ENCODE peak calls at places on chromosomes 13 and 19, in ten cellular contexts. S is OCI-LY7, M is MM.1S, H is PC-3, W is hepatocyte, T is SK-N-SH, Y is GM23338, U is HCT116, O is PC-9, G is Karpas-422. D is an unnamed sample.
A peak's percentile ranks its signal among the peaks of the same experiment; 100 is the strongest.

GRCh38 chr19:55927991-55928390 is 4.1 kb downstream of the NLRP13 start:
- DNase-seq in S (no peak), M (no peak), H (no peak), W (no peak), T (no peak), Y (no peak), U (no peak), O (no peak), G (no peak), D (no peak)

GRCh38 chr13:52806029-52806428 is 42.4 kb downstream of the PCDH8 start:
- DNase-seq in S (no peak), M (no peak), H (no peak), W (no peak), T (no peak), Y (no peak), U (no peak), O (no peak), G (no peak), D (no peak)

GRCh38 chr13:49652691-49653305 is 24.5 kb downstream of the ARL11 start:
- DNase-seq in S (peak; percentile 63), M (no peak), H (peak; percentile 63), W (peak; percentile 49), T (peak; percentile 76), Y (peak; percentile 85), U (peak; percentile 26), O (peak; percentile 57), G (peak; percentile 78), D (peak; percentile 50)

GRCh38 chr19:32870981-32871451 is 1.4 kb upstream of the SLC7A9 start:
- DNase-seq in S (no peak), M (no peak), H (no peak), W (no peak), T (no peak), Y (no peak), U (no peak), O (no peak), G (no peak), D (no peak)

GRCh38 chr19:29323046-29323971 is 110.4 kb upstream of the UQCRFS1 start:
- DNase-seq in S (no peak), M (no peak), H (no peak), W (no peak), T (no peak), Y (no peak), U (no peak), O (no peak), G (no peak), D (peak; percentile 12)

GRCh38 chr13:19604306-19604705 is 29.2 kb upstream of the MPHOSPH8 start:
- DNase-seq in S (no peak), M (no peak), H (peak; percentile 19), W (no peak), T (no peak), Y (no peak), U (no peak), O (no peak), G (no peak), D (no peak)

GRCh38 chr19:43596842-43597461 is 557 bp downstream of the ZNF576 start:
- DNase-seq in S (peak; percentile 27), M (peak; percentile 17), H (no peak), W (no peak), T (no peak), Y (no peak), U (no peak), O (no peak), G (peak; percentile 53), D (peak; percentile 51)

GRCh38 chr19:18137242-18137641 is 15.7 kb upstream of the PIK3R2 start:
- DNase-seq in S (no peak), M (no peak), H (no peak), W (no peak), T (no peak), Y (no peak), U (no peak), O (no peak), G (no peak), D (no peak)

DNA sequence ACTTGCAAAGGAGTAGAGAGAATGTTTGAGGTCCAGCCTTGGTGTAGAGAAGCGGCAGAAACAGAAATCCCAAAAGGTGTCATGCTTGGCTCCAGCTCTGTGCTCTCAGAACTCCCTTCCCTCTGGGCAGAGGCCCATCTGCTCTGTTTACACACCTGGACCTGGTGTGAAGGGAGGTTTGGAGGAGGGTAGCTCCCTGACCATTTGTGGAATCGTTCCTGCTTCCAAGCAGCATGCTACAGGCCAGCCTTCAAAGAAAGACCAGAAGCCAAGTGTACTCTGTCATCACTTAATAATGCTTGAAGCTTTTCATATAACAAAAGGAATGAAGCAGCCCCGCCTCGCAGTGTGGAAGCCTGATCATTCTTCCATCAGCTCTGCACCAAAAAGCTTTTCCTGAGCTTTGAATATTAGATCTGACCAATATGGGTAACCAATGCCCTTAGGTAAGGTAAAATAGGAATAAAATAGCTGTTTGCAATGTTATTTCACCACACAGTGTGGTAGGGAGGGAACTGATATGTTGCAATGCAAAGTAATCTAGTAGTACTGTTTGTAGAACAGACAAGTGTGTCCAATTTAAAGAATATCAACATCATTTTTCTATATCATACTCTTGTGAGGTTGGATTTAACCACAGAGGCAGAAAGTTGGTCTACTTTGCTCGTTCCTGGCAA is 63.3 kb downstream of the ZIC5 start:
- DNase-seq in S (no peak), M (no peak), H (no peak), W (no peak), T (no peak), Y (no peak), U (no peak), O (peak; percentile 49), G (no peak), D (no peak)
- H3K9me2 ChIP-seq in S (no peaks in the 10 kb centered on the region), M (no peaks in the 10 kb centered on the region), H (no peaks in the 10 kb centered on the region), W (no peaks in the 10 kb centered on the region), T (no peaks in the 10 kb centered on the region), Y (no peaks in the 10 kb centered on the region), U (no peaks in the 10 kb centered on the region), O (no peaks in the 10 kb centered on the region), G (no peaks in the 10 kb centered on the region), D (no peaks in the 10 kb centered on the region)

GRCh38 chr13:98406971-98407370 is 169.9 kb downstream of the STK24 start:
- DNase-seq in S (no peak), M (no peak), H (no peak), W (no peak), T (no peak), Y (no peak), U (no peak), O (no peak), G (no peak), D (no peak)

GRCh38 chr13:98405690-98406344 is 171.1 kb downstream of the STK24 start:
- DNase-seq in S (no peak), M (no peak), H (no peak), W (no peak), T (no peak), Y (no peak), U (no peak), O (no peak), G (no peak), D (no peak)

GRCh38 chr13:98406475-98406874 is 170.4 kb downstream of the STK24 start:
- DNase-seq in S (no peak), M (no peak), H (no peak), W (no peak), T (no peak), Y (no peak), U (no peak), O (no peak), G (no peak), D (no peak)

GRCh38 chr13:98403076-98403475 is 173.8 kb downstream of the STK24 start:
- DNase-seq in S (no peak), M (no peak), H (no peak), W (no peak), T (no peak), Y (no peak), U (no peak), O (no peak), G (no peak), D (no peak)

GRCh38 chr13:98405107-98405571 is 171.8 kb downstream of the STK24 start:
- DNase-seq in S (no peak), M (no peak), H (no peak), W (peak; percentile 26), T (peak; percentile 60), Y (peak; percentile 83), U (no peak), O (no peak), G (no peak), D (peak; percentile 43)
- H2AFZ ChIP-seq in S (no peak overlapping the region), M (no peak overlapping the region), H (no peak overlapping the region), W (no peak overlapping the region), T (no peak overlapping the region), Y (no peak overlapping the region), U (no peak overlapping the region), O (no peak overlapping the region), G (no peak overlapping the region), D (no peak overlapping the region)

GRCh38 chr19:6378498-6378897 is 2.8 kb upstream of the PSPN start:
- DNase-seq in S (no peak), M (no peak), H (no peak), W (no peak), T (no peak), Y (no peak), U (no peak), O (no peak), G (peak; percentile 35), D (no peak)

GRCh38 chr19:6375411-6376010 is at the start of gene PSPN:
- DNase-seq in S (no peak), M (no peak), H (no peak), W (no peak), T (no peak), Y (no peak), U (no peak), O (no peak), G (peak; percentile 31), D (no peak)

GRCh38 chr19:6376512-6377193 is 920 bp upstream of the PSPN start:
- DNase-seq in S (no peak), M (no peak), H (no peak), W (no peak), T (no peak), Y (no peak), U (no peak), O (no peak), G (peak; percentile 40), D (peak; percentile 37)

GRCh38 chr19:6379744-6380143 is 4.0 kb upstream of the PSPN start:
- DNase-seq in S (no peak), M (no peak), H (no peak), W (no peak), T (no peak), Y (no peak), U (no peak), O (no peak), G (peak; percentile 23), D (no peak)

DNA sequence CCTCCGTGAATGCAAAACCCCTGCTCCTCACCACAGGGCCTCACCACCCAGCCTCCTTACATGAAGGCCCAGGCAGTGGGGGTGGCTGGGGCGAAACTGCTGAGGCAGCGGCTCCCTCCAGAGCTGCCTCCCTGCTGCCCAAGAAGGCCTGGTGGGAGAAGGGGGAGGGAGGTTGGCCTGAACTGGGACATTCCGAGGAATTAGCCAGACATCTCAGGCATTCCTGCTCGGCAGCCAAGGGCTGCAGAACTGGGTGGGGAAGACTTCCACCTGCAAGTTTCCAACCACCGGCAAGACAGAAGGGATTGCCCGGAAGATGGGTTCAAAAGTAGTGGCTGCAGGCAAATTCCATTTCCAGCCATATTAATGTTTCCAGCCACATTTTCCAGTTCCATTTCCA is 2.3 kb upstream of the PSPN start:
- DNase-seq in S (no peak), M (no peak), H (no peak), W (peak; percentile 63), T (no peak), Y (peak; percentile 44), U (no peak), O (no peak), G (peak; percentile 34), D (peak; percentile 47)
- H3K27ac ChIP-seq in S (no peak overlapping the region), M (no peak overlapping the region), H (no peak overlapping the region), W (peak overlapping the region; percentile 55), T (no peak overlapping the region), Y (peak overlapping the region; percentile 78), U (no peak overlapping the region), O (no peak overlapping the region), G (no peak overlapping the region), D (no peak overlapping the region)

DNA sequence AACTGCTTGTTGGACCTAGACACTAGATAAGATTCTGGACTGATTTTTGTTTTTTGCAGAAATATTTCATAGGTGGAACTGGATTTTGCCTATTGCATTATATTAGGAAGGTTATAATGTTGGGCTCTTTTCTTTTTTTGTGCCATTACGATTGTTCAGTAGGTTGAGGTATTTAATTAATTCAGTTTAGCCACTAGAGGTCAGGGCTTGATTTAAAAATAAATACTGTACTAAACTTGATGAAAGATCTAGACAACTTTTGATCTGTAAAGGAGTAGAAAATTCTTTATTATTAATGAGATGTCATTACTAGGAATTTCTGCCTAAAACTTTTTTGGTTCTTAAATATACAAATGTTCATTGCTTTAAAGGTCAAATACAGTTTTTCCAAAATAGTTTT is 15.2 kb upstream of the SUPT20H start:
- DNase-seq in S (peak; percentile 53), M (peak; percentile 8), H (peak; percentile 48), W (peak; percentile 32), T (peak; percentile 39), Y (peak; percentile 48), U (peak; percentile 8), O (no peak), G (peak; percentile 71), D (peak; percentile 62)
- H3K9me2 ChIP-seq in S (no peaks in the 10 kb centered on the region), M (no peaks in the 10 kb centered on the region), H (no peaks in the 10 kb centered on the region), W (no peaks in the 10 kb centered on the region), T (no peaks in the 10 kb centered on the region), Y (no peaks in the 10 kb centered on the region), U (no peaks in the 10 kb centered on the region), O (no peaks in the 10 kb centered on the region), G (no peaks in the 10 kb centered on the region), D (no peaks in the 10 kb centered on the region)